ENCODE peak calls at places on chromosomes 11 and 22, in four cellular contexts. D is bronchial epithelial cell, S is heart right ventricle, N is left ventricle myocardium inferior. O is an unnamed sample.

GRCh38 chr22:26526165-26526564 is 13.9 kb upstream of the TFIP11 start:
- DNase-seq in D (no peak), S (no peak), N (no peak), O (no peak)

GRCh38 chr11:17386331-17387084 is 2.0 kb downstream of the KCNJ11 start:
- DNase-seq in D (no peak), S (peak), N (peak), O (peak)

GRCh38 chr11:34631737-34632104 is 10.8 kb downstream of the EHF start:
- DNase-seq in D (no peak), S (no peak), N (no peak), O (no peak)

GRCh38 chr22:35444685-35445399 is 44.9 kb downstream of the MCM5 start:
- DNase-seq in D (no peak), S (no peak), N (no peak), O (no peak)

GRCh38 chr22:32717337-32718240 is 83.9 kb upstream of the TIMP3 start:
- DNase-seq in D (peak), S (peak), N (peak), O (no peak)

GRCh38 chr11:113261709-113262475 is 52.5 kb upstream of the TTC12 start:
- DNase-seq in D (no peak), S (no peak), N (no peak), O (no peak)

GRCh38 chr22:23533771-23534191 is 46.3 kb downstream of the IGLL1 start:
- DNase-seq in D (no peak), S (no peak), N (no peak), O (no peak)

GRCh38 chr11:16978021-16978370 is 36.2 kb downstream of the PLEKHA7 start:
- DNase-seq in D (no peak), S (no peak), N (no peak), O (no peak)

GRCh38 chr11:78032090-78032489 is 9.0 kb upstream of the KCTD14 start:
- DNase-seq in D (no peak), S (no peak), N (no peak), O (no peak)

GRCh38 chr11:74443071-74443864 is 24.1 kb downstream of the KCNE3 start:
- DNase-seq in D (peak), S (no peak), N (no peak), O (peak)

GRCh38 chr11:100072131-100072530 is 615.0 kb upstream of the ARHGAP42 start:
- DNase-seq in D (peak), S (no peak), N (no peak), O (no peak)

GRCh38 chr11:1290052-1291040 is 19.1 kb downstream of the TOLLIP start:
- DNase-seq in D (no peak), S (no peak), N (no peak), O (no peak)

GRCh38 chr11:130633466-130633865 is 185.0 kb downstream of the ADAMTS15 start:
- DNase-seq in D (peak), S (no peak), N (no peak), O (no peak)

GRCh38 chr11:45896392-45897068 is 10.5 kb downstream of the FREY1 start:
- DNase-seq in D (no peak), S (no peak), N (no peak), O (peak)

GRCh38 chr11:66689661-66690590 is 12.2 kb upstream of the RBM4B start:
- DNase-seq in D (no peak), S (no peak), N (no peak), O (no peak)

GRCh38 chr11:123188508-123189165 is 6.4 kb downstream of the CLMP start:
- DNase-seq in D (peak), S (no peak), N (no peak), O (no peak)

GRCh38 chr11:1727088-1727690 is 23.2 kb downstream of the IFITM10 start:
- DNase-seq in D (no peak), S (no peak), N (no peak), O (no peak)

GRCh38 chr22:39117585-39118191 is 20.6 kb downstream of the APOBEC3H start:
- DNase-seq in D (peak), S (peak), N (no peak), O (peak)

GRCh38 chr11:70675697-70676374 is 277.5 kb downstream of the CTTN start:
- DNase-seq in D (no peak), S (no peak), N (no peak), O (no peak)

GRCh38 chr11:17496406-17496805 is 19.8 kb upstream of the ABCC8 start:
- DNase-seq in D (no peak), S (no peak), N (no peak), O (no peak)

GRCh38 chr11:61967924-61968757 is 707 bp upstream of the FTH1 start:
- DNase-seq in D (no peak), S (peak), N (peak), O (peak)

GRCh38 chr11:122103366-122103765 is 12.6 kb downstream of the BLID start:
- DNase-seq in D (peak), S (no peak), N (no peak), O (no peak)

GRCh38 chr11:70503878-70504240 is 105.5 kb downstream of the CTTN start:
- DNase-seq in D (no peak), S (no peak), N (peak), O (peak)

GRCh38 chr11:67261942-67262681 is 4.2 kb upstream of the GRK2 start:
- DNase-seq in D (no peak), S (no peak), N (no peak), O (no peak)

GRCh38 chr11:103091441-103091809 is 535 bp downstream of the DCUN1D5 start:
- DNase-seq in D (peak), S (peak), N (peak), O (peak)

GRCh38 chr11:27991731-27992130 is 116.2 kb downstream of the KIF18A start:
- DNase-seq in D (no peak), S (no peak), N (no peak), O (no peak)

GRCh38 chr11:77467993-77468392 is 5.9 kb downstream of the PAK1 start:
- DNase-seq in D (peak), S (no peak), N (no peak), O (no peak)

GRCh38 chr22:37163618-37164534 is 14.2 kb upstream of the IL2RB start:
- DNase-seq in D (no peak), S (no peak), N (no peak), O (no peak)

GRCh38 chr11:26276798-26277424 is 55.0 kb upstream of the ANO3 start:
- DNase-seq in D (peak), S (peak), N (peak), O (peak)

GRCh38 chr11:59610289-59610688 is 5.3 kb downstream of the OSBP start:
- DNase-seq in D (no peak), S (no peak), N (no peak), O (no peak)

GRCh38 chr11:27705873-27706820 is 5.9 kb upstream of the BDNF start:
- DNase-seq in D (peak), S (no peak), N (no peak), O (peak)

DNA sequence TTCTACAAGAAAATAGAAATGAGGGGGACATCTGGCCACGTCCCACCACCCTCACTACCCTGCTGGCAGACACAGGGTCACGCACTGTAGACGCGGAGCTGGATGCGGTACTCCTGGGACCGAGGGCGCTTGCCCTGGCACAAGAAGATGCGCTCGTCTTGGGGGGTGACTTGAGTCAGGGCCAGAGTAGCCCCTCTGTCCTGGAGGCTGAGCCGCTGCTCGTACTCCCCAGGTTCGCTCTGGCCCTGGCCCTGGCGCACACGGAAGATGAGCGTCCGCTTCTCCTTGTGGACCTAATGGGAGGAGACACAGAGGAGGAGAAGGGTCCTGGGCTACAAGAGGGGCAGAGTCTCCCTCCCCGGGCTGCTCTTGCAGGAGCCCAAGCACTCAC is 2.2 kb downstream of the MCAM start:
- DNase-seq in D (no peak), S (no peak), N (no peak), O (no peak)
- TF ChIP-seq CTCF in D (no peak), S (no peak), N (no peak), O (no peak)

GRCh38 chr11:32435152-32435480 is 223 bp downstream of the WT1 start:
- DNase-seq in D (no peak), S (no peak), N (no peak), O (no peak)
- H3K4me3 ChIP-seq in D (no peak), S (peak), N (peak), O (peak)

GRCh38 chr11:125874556-125875124 is 12.8 kb upstream of the HYLS1 start:
- DNase-seq in D (peak), S (peak), N (peak), O (peak)

GRCh38 chr11:125871391-125872137 is 15.9 kb upstream of the HYLS1 start:
- DNase-seq in D (no peak), S (no peak), N (no peak), O (peak)

GRCh38 chr11:125873881-125874555 is 13.4 kb upstream of the HYLS1 start:
- DNase-seq in D (no peak), S (no peak), N (no peak), O (no peak)

GRCh38 chr11:125872138-125872491 is 15.4 kb upstream of the HYLS1 start:
- DNase-seq in D (no peak), S (no peak), N (no peak), O (no peak)

DNA sequence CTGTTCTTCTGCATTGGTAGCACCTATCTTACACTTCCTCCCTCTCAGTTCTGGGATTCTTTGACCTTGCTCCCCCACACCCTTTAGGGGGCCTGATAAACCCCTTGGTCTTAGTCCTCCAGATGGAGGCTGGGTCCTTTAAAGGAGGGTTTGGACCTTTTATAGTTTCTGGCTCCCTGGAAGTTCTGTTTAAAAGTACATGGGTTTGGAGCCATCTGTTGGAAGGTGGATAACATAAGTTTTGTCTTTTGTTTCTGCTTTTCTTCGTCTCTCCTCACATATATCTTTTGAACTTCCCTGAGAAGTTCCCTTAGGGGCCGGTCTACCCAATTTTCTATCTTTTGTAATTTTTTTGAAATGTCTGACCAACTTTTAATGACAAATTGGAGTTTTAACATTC is 17.9 kb upstream of the HYLS1 start:
- DNase-seq in D (no peak), S (no peak), N (no peak), O (no peak)
- TF ChIP-seq CTCF in D (no peak), S (no peak), N (no peak), O (no peak)

GRCh38 chr22:45953178-45953577 is 23.8 kb downstream of the WNT7B start:
- DNase-seq in D (no peak), S (no peak), N (no peak), O (no peak)

GRCh38 chr22:45949258-45949870 is 27.6 kb downstream of the WNT7B start:
- DNase-seq in D (no peak), S (no peak), N (no peak), O (no peak)

GRCh38 chr22:45952553-45952952 is 24.4 kb downstream of the WNT7B start:
- DNase-seq in D (no peak), S (no peak), N (no peak), O (no peak)

GRCh38 chr22:45949921-45950320 is 27.0 kb downstream of the WNT7B start:
- DNase-seq in D (no peak), S (no peak), N (no peak), O (no peak)

GRCh38 chr22:45952151-45952550 is 24.8 kb downstream of the WNT7B start:
- DNase-seq in D (no peak), S (no peak), N (no peak), O (no peak)
- H3K4me3 ChIP-seq in D (no peak), S (no peak), N (no peak), O (no peak)

GRCh38 chr11:64343740-64344133 is 3.7 kb downstream of the CCDC88B start:
- DNase-seq in D (no peak), S (no peak), N (no peak), O (peak)
- TF ChIP-seq CTCF in D (peak), S (peak), N (peak), O (peak)

O was measured in WERI-Rb-1.